ENCODE peak calls at places on chromosomes 13 and 19, in five cellular contexts. One of them, this sample, is unnamed.

GRCh38 chr19:37699057-37699456 is 20.5 kb downstream of the ZNF607 start:
- DNase-seq in AG04449: no peak
- DNase-seq in astrocyte: peak
- DNase-seq in left ventricle myocardium inferior: no peak
- DNase-seq in mucosa of descending colon: no peak
- DNase-seq in this sample: no peak

GRCh38 chr19:17340302-17340870 is 3.0 kb downstream of the GTPBP3 start:
- DNase-seq in astrocyte: no peak
- DNase-seq in left ventricle myocardium inferior: no peak
- DNase-seq in mucosa of descending colon: peak
- DNase-seq in AG04449: no peak
- DNase-seq in this sample: no peak

GRCh38 chr19:6674868-6675305 is 4.9 kb upstream of the TNFSF14 start:
- DNase-seq in left ventricle myocardium inferior: peak
- DNase-seq in astrocyte: peak
- DNase-seq in AG04449: no peak
- DNase-seq in mucosa of descending colon: peak
- DNase-seq in this sample: no peak

GRCh38 chr19:50252111-50252886 is 48.9 kb downstream of the MYH14 start:
- DNase-seq in astrocyte: no peak
- DNase-seq in left ventricle myocardium inferior: no peak
- DNase-seq in mucosa of descending colon: no peak
- DNase-seq in AG04449: no peak
- DNase-seq in this sample: no peak

GRCh38 chr13:48892311-48892710 is 83.4 kb upstream of the FNDC3A start:
- DNase-seq in mucosa of descending colon: no peak
- DNase-seq in astrocyte: peak
- DNase-seq in left ventricle myocardium inferior: no peak
- DNase-seq in AG04449: peak
- DNase-seq in this sample: no peak

GRCh38 chr19:31255174-31255862 is 93.9 kb downstream of the TSHZ3 start:
- DNase-seq in AG04449: no peak
- DNase-seq in mucosa of descending colon: no peak
- DNase-seq in left ventricle myocardium inferior: no peak
- DNase-seq in astrocyte: no peak
- DNase-seq in this sample: no peak

GRCh38 chr13:34321986-34322385 is 504.0 kb downstream of the RFC3 start:
- DNase-seq in AG04449: no peak
- DNase-seq in astrocyte: no peak
- DNase-seq in mucosa of descending colon: no peak
- DNase-seq in left ventricle myocardium inferior: no peak
- DNase-seq in this sample: no peak

GRCh38 chr19:50959731-50960500 is 7.1 kb upstream of the KLK5 start:
- DNase-seq in astrocyte: no peak
- DNase-seq in AG04449: no peak
- DNase-seq in left ventricle myocardium inferior: no peak
- DNase-seq in mucosa of descending colon: no peak
- DNase-seq in this sample: no peak

GRCh38 chr13:39149896-39150295 is 111.6 kb downstream of the NHLRC3 start:
- DNase-seq in astrocyte: no peak
- DNase-seq in mucosa of descending colon: no peak
- DNase-seq in AG04449: no peak
- DNase-seq in left ventricle myocardium inferior: no peak
- DNase-seq in this sample: no peak

GRCh38 chr13:91184244-91184926 is 163.1 kb upstream of the MIR17HG start:
- DNase-seq in left ventricle myocardium inferior: no peak
- DNase-seq in astrocyte: peak
- DNase-seq in AG04449: no peak
- DNase-seq in mucosa of descending colon: no peak
- DNase-seq in this sample: no peak

GRCh38 chr13:75635621-75636338 is at the start of gene LMO7:
- DNase-seq in astrocyte: peak
- DNase-seq in AG04449: no peak
- DNase-seq in left ventricle myocardium inferior: peak
- DNase-seq in mucosa of descending colon: peak
- DNase-seq in this sample: peak

GRCh38 chr13:112690242-112690943 is 555 bp downstream of the ATP11A start:
- DNase-seq in mucosa of descending colon: peak
- DNase-seq in astrocyte: peak
- DNase-seq in left ventricle myocardium inferior: peak
- DNase-seq in AG04449: no peak
- DNase-seq in this sample: no peak

GRCh38 chr13:109706015-109706715 is 80.2 kb downstream of the IRS2 start:
- DNase-seq in AG04449: no peak
- DNase-seq in left ventricle myocardium inferior: no peak
- DNase-seq in astrocyte: no peak
- DNase-seq in mucosa of descending colon: no peak
- DNase-seq in this sample: no peak

GRCh38 chr19:1420590-1420989 is 13.2 kb downstream of the DAZAP1 start:
- DNase-seq in AG04449: no peak
- DNase-seq in left ventricle myocardium inferior: no peak
- DNase-seq in astrocyte: no peak
- DNase-seq in mucosa of descending colon: no peak
- DNase-seq in this sample: no peak

DNA sequence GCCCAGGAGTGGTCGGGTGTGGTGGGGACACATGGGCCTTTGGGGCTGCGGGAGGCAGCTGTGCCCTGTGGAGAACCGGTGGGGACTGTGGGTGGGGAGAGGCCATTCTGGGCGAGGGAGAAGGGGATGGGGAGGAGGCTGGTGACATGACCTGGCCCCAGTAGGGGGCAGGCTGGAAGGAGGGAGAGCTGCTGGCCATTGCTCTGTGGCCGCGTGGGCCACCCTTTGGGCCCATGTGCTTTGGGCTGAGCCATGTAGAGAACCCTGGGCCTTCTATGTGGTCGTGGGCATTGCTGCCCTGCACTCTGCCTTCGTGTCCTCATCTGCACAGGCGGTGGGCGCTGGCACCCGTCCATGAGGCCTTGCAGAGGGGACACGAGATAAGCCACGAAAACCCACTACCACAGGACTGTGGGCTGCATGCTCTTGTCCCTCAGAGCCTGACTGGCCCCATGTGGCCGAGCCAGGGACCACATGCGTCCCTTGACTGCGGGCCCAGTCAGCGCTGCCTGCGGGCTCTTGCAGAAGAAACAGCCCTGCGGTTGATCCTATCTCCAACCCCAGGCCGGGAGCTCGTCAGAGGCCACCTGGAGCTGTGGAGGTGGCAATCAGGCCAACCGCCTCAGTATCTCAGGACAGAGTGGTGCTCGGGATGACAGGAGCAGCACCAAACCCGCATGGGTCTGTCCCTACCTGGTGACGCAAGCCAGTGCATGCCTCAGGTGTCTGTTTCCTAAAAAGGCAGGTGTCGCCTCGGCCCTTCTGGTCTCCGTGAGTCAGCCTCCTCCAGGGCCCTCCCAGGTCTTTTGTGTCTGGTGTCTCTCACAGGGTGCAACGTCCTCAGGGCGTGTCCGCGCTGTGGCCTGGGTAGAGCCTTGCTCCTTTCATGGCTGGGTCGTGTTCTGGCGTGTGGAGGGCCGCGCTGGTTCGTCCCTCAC is 14.3 kb downstream of the FZR1 start:
- DNase-seq in AG04449: no peak
- DNase-seq in mucosa of descending colon: no peak
- DNase-seq in left ventricle myocardium inferior: no peak
- DNase-seq in astrocyte: no peak
- DNase-seq in this sample: no peak
- TF ChIP-seq CTCF in AG04449: no peak
- TF ChIP-seq CTCF in mucosa of descending colon: no peak
- TF ChIP-seq CTCF in left ventricle myocardium inferior: no peak
- TF ChIP-seq CTCF in astrocyte: no peak
- TF ChIP-seq CTCF in this sample: peak

GRCh38 chr13:30978981-30979956 is 46.8 kb downstream of the TEX26 start:
- DNase-seq in AG04449: no peak
- DNase-seq in mucosa of descending colon: no peak
- DNase-seq in left ventricle myocardium inferior: no peak
- DNase-seq in astrocyte: no peak
- DNase-seq in this sample: no peak
- TF ChIP-seq CTCF in AG04449: peak
- TF ChIP-seq CTCF in mucosa of descending colon: peak
- TF ChIP-seq CTCF in left ventricle myocardium inferior: peak
- TF ChIP-seq CTCF in astrocyte: peak
- TF ChIP-seq CTCF in this sample: peak

GRCh38 chr13:45621950-45622349 is 6.4 kb upstream of the ERICH6B start:
- DNase-seq in left ventricle myocardium inferior: no peak
- DNase-seq in AG04449: no peak
- DNase-seq in mucosa of descending colon: no peak
- DNase-seq in astrocyte: no peak
- DNase-seq in this sample: no peak

GRCh38 chr13:45626731-45627374 is 11.3 kb upstream of the ERICH6B start:
- DNase-seq in mucosa of descending colon: no peak
- DNase-seq in astrocyte: peak
- DNase-seq in left ventricle myocardium inferior: no peak
- DNase-seq in AG04449: no peak
- DNase-seq in this sample: no peak

GRCh38 chr13:45627656-45628055 is 12.1 kb upstream of the ERICH6B start:
- DNase-seq in mucosa of descending colon: no peak
- DNase-seq in astrocyte: no peak
- DNase-seq in left ventricle myocardium inferior: no peak
- DNase-seq in AG04449: no peak
- DNase-seq in this sample: no peak

GRCh38 chr13:45628094-45628493 is 12.6 kb upstream of the ERICH6B start:
- DNase-seq in left ventricle myocardium inferior: no peak
- DNase-seq in astrocyte: no peak
- DNase-seq in mucosa of descending colon: no peak
- DNase-seq in AG04449: no peak
- DNase-seq in this sample: no peak

GRCh38 chr13:45623516-45624090 is 8.1 kb upstream of the ERICH6B start:
- DNase-seq in mucosa of descending colon: no peak
- DNase-seq in AG04449: no peak
- DNase-seq in astrocyte: no peak
- DNase-seq in left ventricle myocardium inferior: no peak
- DNase-seq in this sample: no peak
- TF ChIP-seq CTCF in mucosa of descending colon: no peak
- TF ChIP-seq CTCF in AG04449: peak
- TF ChIP-seq CTCF in astrocyte: peak
- TF ChIP-seq CTCF in left ventricle myocardium inferior: peak
- TF ChIP-seq CTCF in this sample: peak

GRCh38 chr13:82758056-82758455 is 1124.2 kb downstream of the SLITRK1 start:
- DNase-seq in astrocyte: no peak
- DNase-seq in AG04449: no peak
- DNase-seq in mucosa of descending colon: no peak
- DNase-seq in left ventricle myocardium inferior: no peak
- DNase-seq in this sample: no peak
- TF ChIP-seq CTCF in astrocyte: peak
- TF ChIP-seq CTCF in AG04449: peak
- TF ChIP-seq CTCF in mucosa of descending colon: no peak
- TF ChIP-seq CTCF in left ventricle myocardium inferior: no peak
- TF ChIP-seq CTCF in this sample: peak

DNA sequence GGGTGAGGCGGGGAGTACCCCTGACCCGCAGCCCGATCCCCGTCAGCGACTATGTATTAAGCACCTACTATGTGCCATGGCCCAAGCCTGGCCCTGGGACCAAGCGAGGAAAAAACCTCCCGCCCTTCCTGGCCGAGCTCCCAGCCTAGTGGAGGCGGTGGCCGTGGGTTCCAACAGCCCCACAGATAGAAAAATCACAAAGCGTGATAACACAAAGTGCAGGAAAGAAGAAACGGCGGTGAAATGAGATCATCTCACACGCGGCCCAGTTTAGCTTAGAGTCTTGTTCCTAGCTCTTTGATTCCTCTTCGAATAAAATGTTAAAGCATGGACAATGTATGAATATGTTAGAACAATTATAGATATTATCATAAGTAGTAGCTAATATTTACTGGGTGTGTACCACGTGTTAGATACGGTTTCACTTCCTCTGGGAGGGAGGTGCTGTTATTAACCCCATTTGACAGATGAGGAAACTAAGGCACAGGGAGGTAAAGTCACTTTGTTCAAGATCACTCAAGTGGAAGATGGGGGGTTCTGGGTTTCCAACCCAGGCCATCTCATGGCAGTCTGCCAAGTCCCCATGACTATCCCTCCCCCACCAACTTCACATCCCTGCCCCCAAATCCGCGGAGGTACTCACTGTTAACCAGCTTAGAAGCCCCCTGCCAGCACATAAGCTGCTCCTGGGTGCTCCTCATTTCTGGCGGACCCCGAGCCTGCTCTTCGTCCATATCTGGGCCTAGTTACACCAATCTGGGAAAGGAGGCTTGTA is 1.2 kb upstream of the FXYD7 start:
- DNase-seq in mucosa of descending colon: peak
- DNase-seq in AG04449: no peak
- DNase-seq in astrocyte: no peak
- DNase-seq in left ventricle myocardium inferior: no peak
- DNase-seq in this sample: no peak
- TF ChIP-seq CTCF in mucosa of descending colon: no peak
- TF ChIP-seq CTCF in AG04449: no peak
- TF ChIP-seq CTCF in astrocyte: no peak
- TF ChIP-seq CTCF in left ventricle myocardium inferior: no peak
- TF ChIP-seq CTCF in this sample: peak

GRCh38 chr13:31996611-31997010 is 35.0 kb upstream of the FRY start:
- DNase-seq in mucosa of descending colon: no peak
- DNase-seq in left ventricle myocardium inferior: no peak
- DNase-seq in astrocyte: no peak
- DNase-seq in AG04449: no peak
- DNase-seq in this sample: no peak
- TF ChIP-seq CTCF in mucosa of descending colon: no peak
- TF ChIP-seq CTCF in left ventricle myocardium inferior: no peak
- TF ChIP-seq CTCF in astrocyte: no peak
- TF ChIP-seq CTCF in AG04449: no peak
- TF ChIP-seq CTCF in this sample: no peak

GRCh38 chr13:26095846-26096245 is 44.0 kb upstream of the SHISA2 start:
- DNase-seq in astrocyte: no peak
- DNase-seq in left ventricle myocardium inferior: no peak
- DNase-seq in AG04449: no peak
- DNase-seq in mucosa of descending colon: no peak
- DNase-seq in this sample: no peak

DNA sequence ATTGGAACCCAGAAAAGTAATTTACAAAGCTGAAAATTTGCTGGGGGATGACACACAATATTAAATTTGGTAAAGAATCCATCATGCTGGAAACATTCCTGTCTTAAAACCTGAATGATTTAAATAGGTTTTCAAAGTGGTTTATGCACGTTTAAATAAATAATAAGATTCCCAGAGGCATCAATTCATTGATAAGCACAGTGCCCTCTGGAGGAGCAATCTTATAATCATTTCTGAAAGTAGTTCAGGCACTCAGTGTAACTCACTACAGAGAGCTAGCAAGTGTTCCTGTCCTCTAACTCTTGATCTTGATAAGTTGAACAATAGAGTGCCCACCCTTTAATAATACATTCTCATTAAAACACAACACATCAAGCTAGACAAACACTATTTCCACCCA is 43.5 kb upstream of the SHISA2 start:
- DNase-seq in AG04449: no peak
- DNase-seq in left ventricle myocardium inferior: no peak
- DNase-seq in mucosa of descending colon: no peak
- DNase-seq in astrocyte: no peak
- DNase-seq in this sample: no peak
- TF ChIP-seq CTCF in AG04449: no peak
- TF ChIP-seq CTCF in left ventricle myocardium inferior: no peak
- TF ChIP-seq CTCF in mucosa of descending colon: no peak
- TF ChIP-seq CTCF in astrocyte: no peak
- TF ChIP-seq CTCF in this sample: peak

This sample was measured in type B pancreatic cell.